ENCODE peak calls at places on chromosomes 11 and 22, in ten cellular contexts. F is HCT116; J is heart right ventricle; C is tibial artery; T is esophagus squamous epithelium; L is ovary; D is right atrium auricular region; P is BE2C; Q is mammary epithelial cell; U is CD8-positive, alpha-beta memory T cell. M is an unnamed sample. For H3K4me1, the result is how much of the 10 kb centered on the place peaks cover.

GRCh38 chr11:130916238-130916855 is at the start of gene SNX19:
- DNase-seq in F (peak), J (peak), C (peak), T (peak), L (peak), D (peak), P (peak), Q (peak), U (peak), M (peak)

GRCh38 chr11:17250561-17251350 is 25.8 kb upstream of the NUCB2 start:
- DNase-seq in F (no peak), J (no peak), C (no peak), T (no peak), L (no peak), D (no peak), P (no peak), Q (peak), U (no peak), M (no peak)

GRCh38 chr11:110147965-110148709 is 54.9 kb downstream of the ZC3H12C start:
- DNase-seq in F (peak), J (no peak), C (no peak), T (no peak), L (no peak), D (no peak), P (no peak), Q (peak), U (no peak), M (no peak)

GRCh38 chr22:23147632-23148387 is 2.5 kb downstream of the RAB36 start:
- DNase-seq in F (no peak), J (no peak), C (no peak), T (no peak), L (no peak), D (no peak), P (no peak), Q (peak), U (no peak), M (no peak)

GRCh38 chr11:12581923-12582322 is 92.3 kb upstream of the TEAD1 start:
- DNase-seq in F (peak), J (no peak), C (no peak), T (no peak), L (no peak), D (no peak), P (peak), Q (peak), U (no peak), M (no peak)

GRCh38 chr22:46425011-46425410 is 89.5 kb downstream of the TRMU start:
- DNase-seq in F (no peak), J (no peak), C (no peak), T (no peak), L (no peak), D (no peak), P (no peak), Q (peak), U (no peak), M (no peak)

GRCh38 chr11:75946531-75947530 is 131.8 kb downstream of the UVRAG start:
- DNase-seq in F (peak), J (peak), C (no peak), T (no peak), L (peak), D (no peak), P (no peak), Q (peak), U (no peak), M (no peak)

GRCh38 chr11:106461148-106461547 is 383.7 kb downstream of the AASDHPPT start:
- DNase-seq in F (no peak), J (peak), C (no peak), T (no peak), L (no peak), D (no peak), P (no peak), Q (no peak), U (no peak), M (no peak)

GRCh38 chr11:1920909-1921575 is 1.5 kb downstream of the TNNT3 start:
- DNase-seq in F (no peak), J (no peak), C (no peak), T (no peak), L (peak), D (no peak), P (no peak), Q (no peak), U (no peak), M (no peak)

GRCh38 chr11:111840143-111840542 is 31.2 kb downstream of the ALG9 start:
- DNase-seq in F (no peak), J (no peak), C (no peak), T (no peak), L (no peak), D (no peak), P (no peak), Q (no peak), U (no peak), M (no peak)

GRCh38 chr11:122398167-122398566 is 257.4 kb upstream of the UBASH3B start:
- DNase-seq in F (no peak), J (no peak), C (no peak), T (no peak), L (no peak), D (no peak), P (no peak), Q (no peak), U (no peak), M (no peak)

GRCh38 chr11:84686726-84687125 is 940.4 kb downstream of the DLG2 start:
- DNase-seq in F (no peak), J (no peak), C (no peak), T (no peak), L (no peak), D (no peak), P (no peak), Q (no peak), U (no peak), M (no peak)

GRCh38 chr22:27401321-27401720 is 400.2 kb downstream of the MN1 start:
- DNase-seq in F (no peak), J (no peak), C (no peak), T (no peak), L (no peak), D (no peak), P (no peak), Q (no peak), U (no peak), M (no peak)

GRCh38 chr11:112029460-112029859 is 4.3 kb downstream of the DLAT start:
- DNase-seq in F (no peak), J (no peak), C (no peak), T (no peak), L (no peak), D (no peak), P (no peak), Q (no peak), U (no peak), M (no peak)

GRCh38 chr11:106238704-106239360 is 161.4 kb downstream of the AASDHPPT start:
- DNase-seq in F (no peak), J (no peak), C (no peak), T (no peak), L (no peak), D (no peak), P (no peak), Q (peak), U (no peak), M (no peak)

GRCh38 chr11:102410382-102410784 is 42.2 kb downstream of the TMEM123 start:
- DNase-seq in F (no peak), J (no peak), C (no peak), T (no peak), L (no peak), D (no peak), P (peak), Q (no peak), U (no peak), M (no peak)

GRCh38 chr11:2041153-2041552 is 43.5 kb upstream of the H19 start:
- DNase-seq in F (no peak), J (no peak), C (no peak), T (no peak), L (no peak), D (no peak), P (no peak), Q (no peak), U (no peak), M (no peak)

GRCh38 chr11:4560462-4560861 is 15.5 kb downstream of the OR52M1 start:
- DNase-seq in F (no peak), J (no peak), C (no peak), T (no peak), L (no peak), D (no peak), P (no peak), Q (no peak), U (no peak), M (no peak)

GRCh38 chr22:48894064-48894671 is 933.5 kb downstream of the BRD1 start:
- DNase-seq in F (no peak), J (no peak), C (no peak), T (no peak), L (peak), D (peak), P (no peak), Q (no peak), U (no peak), M (no peak)

GRCh38 chr22:25750569-25751173 is 8.7 kb downstream of the MYO18B start:
- DNase-seq in F (no peak), J (no peak), C (no peak), T (no peak), L (no peak), D (no peak), P (no peak), Q (no peak), U (no peak), M (no peak)
- H3K4me1 ChIP-seq in F (under half), J (under half), C (under half), T (under half), L (under half), D (under half), P (under half), Q (under half), U (under half), M (under half)

DNA sequence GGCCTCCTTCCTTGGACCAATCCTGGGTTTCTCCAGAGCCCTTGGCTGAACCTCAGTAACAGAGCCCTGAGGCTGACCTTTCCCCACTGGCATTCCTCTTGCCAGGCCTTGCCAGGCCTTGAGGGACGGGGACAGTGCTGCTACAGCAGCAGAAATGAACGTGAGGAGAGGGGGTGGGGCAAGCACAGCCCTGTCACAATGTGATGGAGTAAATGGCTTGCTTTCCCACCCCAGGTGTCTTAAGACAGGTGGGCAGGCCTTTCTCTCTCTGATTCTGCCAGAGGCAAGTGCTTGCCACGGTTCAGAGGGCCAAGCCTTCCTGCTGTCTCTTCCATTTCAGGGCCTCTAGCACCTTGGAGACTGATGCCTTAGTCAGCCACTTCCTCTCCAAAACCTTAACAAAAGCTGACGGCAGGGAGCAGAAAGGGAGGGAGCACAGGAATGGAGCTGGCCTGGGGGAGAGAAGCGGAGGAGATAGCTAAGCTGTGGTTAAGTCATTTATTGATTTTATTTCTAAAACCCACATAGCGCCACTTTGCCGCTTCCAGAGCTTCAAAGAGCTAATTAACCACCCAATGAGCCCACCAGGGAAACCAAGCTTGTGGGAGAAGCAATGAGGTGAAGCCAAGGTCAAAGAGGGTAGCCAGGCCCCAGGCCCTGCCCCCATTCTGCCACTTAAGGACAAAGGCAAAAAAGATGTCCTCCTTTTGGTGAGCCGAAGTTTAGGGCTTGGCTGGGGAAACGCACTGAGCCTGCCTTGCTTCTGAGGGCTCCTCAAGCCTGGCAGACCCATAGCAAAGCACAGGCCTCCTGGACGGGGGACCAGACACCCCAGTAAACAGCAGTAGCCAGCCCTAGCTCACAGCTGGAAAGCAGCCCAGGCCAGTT is 3.4 kb upstream of the PYGM start:
- DNase-seq in F (no peak), J (no peak), C (peak), T (no peak), L (no peak), D (no peak), P (no peak), Q (no peak), U (peak), M (no peak)
- H3K4me3 ChIP-seq in F (no peak), J (no peak), C (no peak), T (no peak), L (no peak), D (no peak), P (no peak), Q (no peak), U (peak), M (no peak)

GRCh38 chr11:73283316-73284035 is 11.3 kb downstream of the P2RY6 start:
- DNase-seq in F (no peak), J (no peak), C (peak), T (no peak), L (no peak), D (no peak), P (no peak), Q (peak), U (no peak), M (no peak)
- H3K4me1 ChIP-seq in F (under half), J (under half), C (under half), T (under half), L (under half), D (under half), P (half or more), Q (under half), U (under half), M (under half)

DNA sequence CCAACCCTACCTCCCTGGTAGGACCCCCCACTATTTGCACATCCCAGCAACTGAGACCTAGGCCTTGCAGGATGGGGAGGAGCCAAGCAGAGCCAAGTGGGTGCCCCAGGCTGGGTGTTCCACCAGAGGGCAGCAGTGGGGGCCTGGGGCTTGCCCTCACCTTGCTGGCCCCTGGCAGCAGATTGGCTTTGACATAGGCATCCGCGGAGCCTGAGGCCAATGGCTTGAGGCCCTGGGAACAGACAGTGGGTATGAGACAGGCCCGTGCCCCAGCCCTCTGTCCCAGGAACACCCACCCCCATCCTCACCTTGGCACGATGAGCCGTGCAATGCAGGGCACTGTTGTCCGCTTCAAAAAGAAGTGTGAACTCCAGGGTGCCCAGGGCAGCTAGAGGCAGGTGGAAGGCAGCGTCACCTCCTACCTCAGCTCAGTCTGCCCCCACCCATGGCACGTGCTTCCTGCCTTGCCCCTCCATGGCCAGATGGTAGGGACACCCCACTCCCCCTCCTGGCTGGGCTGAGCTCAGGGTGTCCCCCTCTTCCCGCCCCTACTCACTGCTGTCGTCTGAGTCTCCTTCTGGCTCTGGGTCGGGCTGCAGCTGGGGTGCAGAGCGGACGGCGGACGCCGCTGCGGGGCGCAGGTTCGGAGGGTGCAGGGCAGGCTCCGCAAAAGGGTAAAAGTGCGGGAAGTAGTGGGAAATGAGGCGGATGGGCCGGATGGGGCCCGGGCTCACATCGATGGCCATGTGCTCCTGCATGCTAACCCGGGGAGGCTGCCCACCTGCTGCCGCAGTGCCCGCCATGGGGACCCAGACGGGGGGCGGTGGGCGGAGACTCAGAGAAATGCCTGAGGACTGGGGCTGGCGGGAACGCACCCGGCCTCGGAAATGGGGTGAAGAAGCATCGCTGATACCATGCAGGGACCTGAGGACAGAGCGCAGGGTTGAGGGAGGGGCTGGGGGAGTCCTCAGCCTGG is 9.0 kb downstream of the NDUFV1 start:
- DNase-seq in F (peak), J (no peak), C (no peak), T (no peak), L (no peak), D (no peak), P (peak), Q (no peak), U (no peak), M (no peak)
- H3K4me3 ChIP-seq in F (no peak), J (no peak), C (no peak), T (no peak), L (no peak), D (no peak), P (no peak), Q (no peak), U (peak), M (no peak)

GRCh38 chr11:64745219-64745522 is 1.2 kb upstream of the RASGRP2 start:
- DNase-seq in F (no peak), J (peak), C (peak), T (peak), L (peak), D (peak), P (no peak), Q (no peak), U (peak), M (no peak)

GRCh38 chr11:64742940-64743590 is 877 bp downstream of the RASGRP2 start:
- DNase-seq in F (no peak), J (peak), C (peak), T (no peak), L (peak), D (peak), P (peak), Q (peak), U (peak), M (no peak)

GRCh38 chr11:64745523-64746328 is 1.8 kb upstream of the RASGRP2 start:
- DNase-seq in F (no peak), J (peak), C (peak), T (no peak), L (peak), D (peak), P (no peak), Q (no peak), U (peak), M (no peak)

GRCh38 chr11:64743591-64744543 is at the start of gene RASGRP2:
- DNase-seq in F (no peak), J (peak), C (peak), T (peak), L (peak), D (peak), P (no peak), Q (no peak), U (peak), M (no peak)

DNA sequence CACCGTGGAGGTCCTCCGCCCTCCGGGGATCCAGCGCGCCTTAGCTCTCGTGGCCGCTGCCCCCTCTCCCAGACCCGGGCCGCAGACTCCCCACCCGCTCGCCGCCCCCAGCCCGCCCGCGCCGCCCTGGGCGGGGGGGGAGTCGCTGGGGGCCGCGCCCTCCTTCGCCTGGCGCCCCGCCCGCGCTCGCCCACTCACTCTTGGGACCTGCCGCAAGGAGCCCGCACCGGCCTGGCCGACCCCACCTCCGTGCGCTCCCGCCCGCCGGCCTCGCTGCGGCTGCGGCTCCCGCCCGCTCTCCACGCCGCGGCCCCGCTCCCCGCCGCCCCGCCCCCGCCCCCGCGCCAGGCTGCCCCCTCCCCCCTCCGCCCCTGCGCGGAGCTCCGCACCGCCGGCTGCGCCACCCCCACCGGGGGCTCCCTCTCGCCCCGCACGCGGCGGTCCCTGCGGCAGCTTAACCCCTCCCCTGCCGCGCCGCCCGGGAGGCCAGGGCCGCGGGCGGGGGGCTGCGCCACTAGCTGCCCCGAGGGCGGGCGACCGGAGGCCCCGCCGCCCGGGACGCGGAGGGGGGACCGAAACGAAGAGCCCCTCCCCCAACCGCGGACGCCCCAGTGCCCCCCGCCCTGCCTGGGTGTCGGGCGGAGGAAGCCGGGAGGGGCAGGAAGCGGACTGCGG is 739 bp upstream of the RASGRP2 start:
- DNase-seq in F (no peak), J (no peak), C (no peak), T (no peak), L (no peak), D (no peak), P (no peak), Q (no peak), U (peak), M (no peak)
- H3K4me1 ChIP-seq in F (under half), J (under half), C (under half), T (under half), L (under half), D (under half), P (under half), Q (under half), U (under half), M (under half)

M was measured in Panc1.